ENCODE peak calls at places on chromosomes 11 and 22, in eight cellular contexts. One of them, this sample, is unnamed.

GRCh38 chr22:37229012-37229804 is 14.9 kb downstream of the RAC2 start:
- DNase-seq in lower lobe of right lung: no peak
- DNase-seq in pancreas: no peak
- DNase-seq in HCT116: peak; percentile 43
- DNase-seq in neural progenitor cell: no peak
- DNase-seq in psoas muscle: no peak
- DNase-seq in tibial artery: no peak
- DNase-seq in CD4-positive, CD25-positive, alpha-beta regulatory T cell: peak; percentile 83
- DNase-seq in this sample: peak; percentile 92

GRCh38 chr11:10392680-10393079 is 62.4 kb upstream of the AMPD3 start:
- DNase-seq in psoas muscle: no peak
- DNase-seq in lower lobe of right lung: no peak
- DNase-seq in pancreas: no peak
- DNase-seq in tibial artery: no peak
- DNase-seq in neural progenitor cell: no peak
- DNase-seq in CD4-positive, CD25-positive, alpha-beta regulatory T cell: no peak
- DNase-seq in HCT116: no peak
- DNase-seq in this sample: no peak

GRCh38 chr22:44828193-44828592 is 75.8 kb downstream of the ARHGAP8 start:
- DNase-seq in neural progenitor cell: peak; percentile 60
- DNase-seq in tibial artery: no peak
- DNase-seq in pancreas: no peak
- DNase-seq in HCT116: no peak
- DNase-seq in psoas muscle: no peak
- DNase-seq in CD4-positive, CD25-positive, alpha-beta regulatory T cell: peak; percentile 9
- DNase-seq in lower lobe of right lung: no peak
- DNase-seq in this sample: peak; percentile 4

GRCh38 chr11:43557553-43558031 is 122.9 kb upstream of the HSD17B12 start:
- DNase-seq in HCT116: no peak
- DNase-seq in tibial artery: no peak
- DNase-seq in lower lobe of right lung: no peak
- DNase-seq in neural progenitor cell: peak; percentile 74
- DNase-seq in CD4-positive, CD25-positive, alpha-beta regulatory T cell: no peak
- DNase-seq in pancreas: no peak
- DNase-seq in psoas muscle: no peak
- DNase-seq in this sample: peak; percentile 68

GRCh38 chr11:96145163-96145585 is 197.8 kb downstream of the MAML2 start:
- DNase-seq in HCT116: no peak
- DNase-seq in lower lobe of right lung: no peak
- DNase-seq in CD4-positive, CD25-positive, alpha-beta regulatory T cell: no peak
- DNase-seq in neural progenitor cell: no peak
- DNase-seq in pancreas: no peak
- DNase-seq in psoas muscle: no peak
- DNase-seq in tibial artery: no peak
- DNase-seq in this sample: no peak

GRCh38 chr11:124807660-124808270 is 7.6 kb upstream of the MSANTD2 start:
- DNase-seq in psoas muscle: no peak
- DNase-seq in HCT116: no peak
- DNase-seq in tibial artery: no peak
- DNase-seq in CD4-positive, CD25-positive, alpha-beta regulatory T cell: no peak
- DNase-seq in lower lobe of right lung: no peak
- DNase-seq in neural progenitor cell: no peak
- DNase-seq in pancreas: no peak
- DNase-seq in this sample: peak; percentile 9

GRCh38 chr11:74754507-74755255 is 6.0 kb downstream of the RNF169 start:
- DNase-seq in HCT116: no peak
- DNase-seq in pancreas: no peak
- DNase-seq in lower lobe of right lung: no peak
- DNase-seq in psoas muscle: no peak
- DNase-seq in CD4-positive, CD25-positive, alpha-beta regulatory T cell: no peak
- DNase-seq in neural progenitor cell: no peak
- DNase-seq in tibial artery: no peak
- DNase-seq in this sample: no peak

GRCh38 chr11:69956669-69957190 is 121.4 kb upstream of the ANO1 start:
- DNase-seq in tibial artery: no peak
- DNase-seq in psoas muscle: no peak
- DNase-seq in HCT116: no peak
- DNase-seq in neural progenitor cell: no peak
- DNase-seq in lower lobe of right lung: no peak
- DNase-seq in CD4-positive, CD25-positive, alpha-beta regulatory T cell: no peak
- DNase-seq in pancreas: no peak
- DNase-seq in this sample: no peak

GRCh38 chr11:71086687-71087258 is 165.6 kb downstream of the SHANK2 start:
- DNase-seq in HCT116: no peak
- DNase-seq in lower lobe of right lung: no peak
- DNase-seq in psoas muscle: no peak
- DNase-seq in tibial artery: no peak
- DNase-seq in CD4-positive, CD25-positive, alpha-beta regulatory T cell: peak; percentile 2
- DNase-seq in pancreas: no peak
- DNase-seq in neural progenitor cell: peak; percentile 82
- DNase-seq in this sample: peak; percentile 71

GRCh38 chr11:2084721-2085120 is 54.5 kb downstream of the IGF2 start:
- DNase-seq in psoas muscle: no peak
- DNase-seq in pancreas: no peak
- DNase-seq in CD4-positive, CD25-positive, alpha-beta regulatory T cell: no peak
- DNase-seq in lower lobe of right lung: no peak
- DNase-seq in tibial artery: no peak
- DNase-seq in HCT116: no peak
- DNase-seq in neural progenitor cell: no peak
- DNase-seq in this sample: no peak

GRCh38 chr11:12410006-12410728 is 32.8 kb downstream of the PARVA start:
- DNase-seq in pancreas: no peak
- DNase-seq in psoas muscle: no peak
- DNase-seq in HCT116: no peak
- DNase-seq in CD4-positive, CD25-positive, alpha-beta regulatory T cell: no peak
- DNase-seq in lower lobe of right lung: no peak
- DNase-seq in neural progenitor cell: peak; percentile 44
- DNase-seq in tibial artery: no peak
- DNase-seq in this sample: peak; percentile 88

GRCh38 chr22:48952256-48953102 is 875.2 kb downstream of the BRD1 start:
- DNase-seq in psoas muscle: no peak
- DNase-seq in neural progenitor cell: no peak
- DNase-seq in HCT116: no peak
- DNase-seq in tibial artery: peak; percentile 7
- DNase-seq in pancreas: no peak
- DNase-seq in CD4-positive, CD25-positive, alpha-beta regulatory T cell: no peak
- DNase-seq in lower lobe of right lung: no peak
- DNase-seq in this sample: no peak

GRCh38 chr11:104798794-104799193 is 99.5 kb downstream of the CASP12 start:
- DNase-seq in lower lobe of right lung: no peak
- DNase-seq in neural progenitor cell: no peak
- DNase-seq in tibial artery: no peak
- DNase-seq in HCT116: no peak
- DNase-seq in CD4-positive, CD25-positive, alpha-beta regulatory T cell: peak; percentile 53
- DNase-seq in psoas muscle: no peak
- DNase-seq in pancreas: no peak
- DNase-seq in this sample: no peak

GRCh38 chr11:121426476-121427454 is 25.3 kb upstream of the SORL1 start:
- DNase-seq in neural progenitor cell: peak; percentile 75
- DNase-seq in psoas muscle: peak; percentile 43
- DNase-seq in lower lobe of right lung: peak; percentile 68
- DNase-seq in HCT116: peak; percentile 12
- DNase-seq in pancreas: peak; percentile 26
- DNase-seq in tibial artery: no peak
- DNase-seq in CD4-positive, CD25-positive, alpha-beta regulatory T cell: peak; percentile 62
- DNase-seq in this sample: peak; percentile 55

GRCh38 chr22:46736705-46737104 is 1.3 kb downstream of the CERK start:
- DNase-seq in lower lobe of right lung: no peak
- DNase-seq in neural progenitor cell: no peak
- DNase-seq in CD4-positive, CD25-positive, alpha-beta regulatory T cell: no peak
- DNase-seq in psoas muscle: no peak
- DNase-seq in HCT116: no peak
- DNase-seq in pancreas: no peak
- DNase-seq in tibial artery: no peak
- DNase-seq in this sample: no peak

GRCh38 chr22:42188808-42189447 is 58.3 kb upstream of the CYP2D6 start:
- DNase-seq in tibial artery: no peak
- DNase-seq in neural progenitor cell: no peak
- DNase-seq in pancreas: no peak
- DNase-seq in HCT116: peak; percentile 46
- DNase-seq in lower lobe of right lung: no peak
- DNase-seq in psoas muscle: no peak
- DNase-seq in CD4-positive, CD25-positive, alpha-beta regulatory T cell: no peak
- DNase-seq in this sample: no peak

GRCh38 chr11:76769645-76770586 is 13.2 kb upstream of the TSKU start:
- DNase-seq in HCT116: no peak
- DNase-seq in pancreas: peak; percentile 74
- DNase-seq in tibial artery: no peak
- DNase-seq in CD4-positive, CD25-positive, alpha-beta regulatory T cell: no peak
- DNase-seq in lower lobe of right lung: no peak
- DNase-seq in psoas muscle: no peak
- DNase-seq in neural progenitor cell: no peak
- DNase-seq in this sample: peak; percentile 32

GRCh38 chr22:44091021-44091721 is 67.1 kb downstream of the PARVB start:
- DNase-seq in HCT116: peak; percentile 6
- DNase-seq in psoas muscle: no peak
- DNase-seq in lower lobe of right lung: no peak
- DNase-seq in neural progenitor cell: peak; percentile 52
- DNase-seq in CD4-positive, CD25-positive, alpha-beta regulatory T cell: peak; percentile 69
- DNase-seq in tibial artery: no peak
- DNase-seq in pancreas: no peak
- DNase-seq in this sample: peak; percentile 33

GRCh38 chr11:85723088-85723487 is 37.1 kb upstream of the CCDC89 start:
- DNase-seq in CD4-positive, CD25-positive, alpha-beta regulatory T cell: no peak
- DNase-seq in tibial artery: no peak
- DNase-seq in psoas muscle: no peak
- DNase-seq in pancreas: no peak
- DNase-seq in lower lobe of right lung: no peak
- DNase-seq in HCT116: no peak
- DNase-seq in neural progenitor cell: no peak
- DNase-seq in this sample: no peak

GRCh38 chr22:30868663-30869385 is 99.8 kb downstream of the MORC2 start:
- DNase-seq in lower lobe of right lung: peak; percentile 24
- DNase-seq in psoas muscle: no peak
- DNase-seq in neural progenitor cell: no peak
- DNase-seq in tibial artery: peak; percentile 13
- DNase-seq in pancreas: no peak
- DNase-seq in HCT116: no peak
- DNase-seq in CD4-positive, CD25-positive, alpha-beta regulatory T cell: no peak
- DNase-seq in this sample: no peak

GRCh38 chr22:32005453-32005852 is 37.6 kb upstream of the SLC5A1 start:
- DNase-seq in tibial artery: no peak
- DNase-seq in lower lobe of right lung: no peak
- DNase-seq in pancreas: no peak
- DNase-seq in HCT116: no peak
- DNase-seq in CD4-positive, CD25-positive, alpha-beta regulatory T cell: no peak
- DNase-seq in psoas muscle: no peak
- DNase-seq in neural progenitor cell: no peak
- DNase-seq in this sample: no peak

GRCh38 chr22:46561435-46561905 is 24.1 kb upstream of the CELSR1 start:
- DNase-seq in CD4-positive, CD25-positive, alpha-beta regulatory T cell: no peak
- DNase-seq in lower lobe of right lung: peak; percentile 40
- DNase-seq in neural progenitor cell: peak; percentile 57
- DNase-seq in pancreas: peak; percentile 12
- DNase-seq in HCT116: peak; percentile 87
- DNase-seq in tibial artery: no peak
- DNase-seq in psoas muscle: no peak
- DNase-seq in this sample: no peak

GRCh38 chr22:30830907-30831306 is 136.2 kb downstream of the OSBP2 start:
- DNase-seq in neural progenitor cell: no peak
- DNase-seq in CD4-positive, CD25-positive, alpha-beta regulatory T cell: no peak
- DNase-seq in lower lobe of right lung: no peak
- DNase-seq in psoas muscle: no peak
- DNase-seq in tibial artery: no peak
- DNase-seq in pancreas: no peak
- DNase-seq in HCT116: peak; percentile 81
- DNase-seq in this sample: no peak

GRCh38 chr11:129937592-129938238 is 42.3 kb upstream of the NFRKB start:
- DNase-seq in pancreas: no peak
- DNase-seq in psoas muscle: no peak
- DNase-seq in HCT116: no peak
- DNase-seq in lower lobe of right lung: no peak
- DNase-seq in CD4-positive, CD25-positive, alpha-beta regulatory T cell: no peak
- DNase-seq in neural progenitor cell: no peak
- DNase-seq in tibial artery: no peak
- DNase-seq in this sample: no peak
- H3K27ac ChIP-seq in pancreas: no peak overlapping the region
- H3K27ac ChIP-seq in psoas muscle: no peak overlapping the region
- H3K27ac ChIP-seq in HCT116: no peak overlapping the region
- H3K27ac ChIP-seq in lower lobe of right lung: no peak overlapping the region
- H3K27ac ChIP-seq in CD4-positive, CD25-positive, alpha-beta regulatory T cell: no peak overlapping the region
- H3K27ac ChIP-seq in neural progenitor cell: no peak overlapping the region
- H3K27ac ChIP-seq in tibial artery: no peak overlapping the region
- H3K27ac ChIP-seq in this sample: no peak overlapping the region

GRCh38 chr22:39937881-39938280 is 22.3 kb upstream of the TMA7B start:
- DNase-seq in pancreas: no peak
- DNase-seq in neural progenitor cell: no peak
- DNase-seq in tibial artery: no peak
- DNase-seq in HCT116: no peak
- DNase-seq in psoas muscle: no peak
- DNase-seq in CD4-positive, CD25-positive, alpha-beta regulatory T cell: peak; percentile 54
- DNase-seq in lower lobe of right lung: no peak
- DNase-seq in this sample: no peak

GRCh38 chr22:39935622-39936021 is 24.6 kb upstream of the TMA7B start:
- DNase-seq in CD4-positive, CD25-positive, alpha-beta regulatory T cell: no peak
- DNase-seq in tibial artery: no peak
- DNase-seq in lower lobe of right lung: no peak
- DNase-seq in HCT116: no peak
- DNase-seq in pancreas: no peak
- DNase-seq in psoas muscle: no peak
- DNase-seq in neural progenitor cell: peak; percentile 55
- DNase-seq in this sample: no peak

GRCh38 chr22:39935116-39935515 is 25.1 kb upstream of the TMA7B start:
- DNase-seq in psoas muscle: no peak
- DNase-seq in neural progenitor cell: peak; percentile 40
- DNase-seq in HCT116: no peak
- DNase-seq in pancreas: no peak
- DNase-seq in lower lobe of right lung: no peak
- DNase-seq in tibial artery: no peak
- DNase-seq in CD4-positive, CD25-positive, alpha-beta regulatory T cell: no peak
- DNase-seq in this sample: no peak

GRCh38 chr22:39938509-39938908 is 21.7 kb upstream of the TMA7B start:
- DNase-seq in CD4-positive, CD25-positive, alpha-beta regulatory T cell: no peak
- DNase-seq in pancreas: no peak
- DNase-seq in tibial artery: no peak
- DNase-seq in lower lobe of right lung: no peak
- DNase-seq in psoas muscle: no peak
- DNase-seq in neural progenitor cell: no peak
- DNase-seq in HCT116: no peak
- DNase-seq in this sample: no peak

GRCh38 chr22:39936523-39937145 is 23.6 kb upstream of the TMA7B start:
- DNase-seq in neural progenitor cell: no peak
- DNase-seq in HCT116: no peak
- DNase-seq in psoas muscle: no peak
- DNase-seq in pancreas: no peak
- DNase-seq in tibial artery: no peak
- DNase-seq in lower lobe of right lung: no peak
- DNase-seq in CD4-positive, CD25-positive, alpha-beta regulatory T cell: no peak
- DNase-seq in this sample: no peak
- H3K4me3 ChIP-seq in neural progenitor cell: no peak overlapping the region
- H3K4me3 ChIP-seq in HCT116: no peak overlapping the region
- H3K4me3 ChIP-seq in psoas muscle: no peak overlapping the region
- H3K4me3 ChIP-seq in pancreas: no peak overlapping the region
- H3K4me3 ChIP-seq in tibial artery: no peak overlapping the region
- H3K4me3 ChIP-seq in lower lobe of right lung: no peak overlapping the region
- H3K4me3 ChIP-seq in CD4-positive, CD25-positive, alpha-beta regulatory T cell: peak overlapping the region; percentile 67
- H3K4me3 ChIP-seq in this sample: no peak overlapping the region

GRCh38 chr11:60848714-60849151 is 6.8 kb downstream of the CCDC86 start:
- DNase-seq in psoas muscle: no peak
- DNase-seq in neural progenitor cell: no peak
- DNase-seq in HCT116: no peak
- DNase-seq in lower lobe of right lung: no peak
- DNase-seq in tibial artery: no peak
- DNase-seq in pancreas: no peak
- DNase-seq in CD4-positive, CD25-positive, alpha-beta regulatory T cell: no peak
- DNase-seq in this sample: no peak
- H3K36me3 ChIP-seq in psoas muscle: peaks cover 3% of the 10 kb centered on the region
- H3K36me3 ChIP-seq in neural progenitor cell: no peaks in the 10 kb centered on the region
- H3K36me3 ChIP-seq in HCT116: peaks cover 66% of the 10 kb centered on the region
- H3K36me3 ChIP-seq in lower lobe of right lung: peaks cover 51% of the 10 kb centered on the region
- H3K36me3 ChIP-seq in tibial artery: peaks cover 14% of the 10 kb centered on the region
- H3K36me3 ChIP-seq in pancreas: no peaks in the 10 kb centered on the region
- H3K36me3 ChIP-seq in CD4-positive, CD25-positive, alpha-beta regulatory T cell: peaks cover 24% of the 10 kb centered on the region
- H3K36me3 ChIP-seq in this sample: no peaks in the 10 kb centered on the region

GRCh38 chr22:25024895-25025294 is 72.4 kb downstream of the KIAA1671 start:
- DNase-seq in psoas muscle: no peak
- DNase-seq in HCT116: no peak
- DNase-seq in CD4-positive, CD25-positive, alpha-beta regulatory T cell: no peak
- DNase-seq in neural progenitor cell: no peak
- DNase-seq in lower lobe of right lung: no peak
- DNase-seq in pancreas: no peak
- DNase-seq in tibial artery: no peak
- DNase-seq in this sample: no peak
- H3K27ac ChIP-seq in psoas muscle: no peak overlapping the region
- H3K27ac ChIP-seq in HCT116: no peak overlapping the region
- H3K27ac ChIP-seq in CD4-positive, CD25-positive, alpha-beta regulatory T cell: no peak overlapping the region
- H3K27ac ChIP-seq in neural progenitor cell: no peak overlapping the region
- H3K27ac ChIP-seq in lower lobe of right lung: peak overlapping the region; percentile 16
- H3K27ac ChIP-seq in pancreas: no peak overlapping the region
- H3K27ac ChIP-seq in tibial artery: no peak overlapping the region
- H3K27ac ChIP-seq in this sample: peak overlapping the region; percentile 96